ENCODE peak calls at places on chromosome 4, in six cellular contexts. R, D, P, B, J and W are unnamed samples. For H3K4me1, the result is how much of the 10 kb centered on the place peaks cover.

GRCh38 chr4:72319596-72319995 is 249.4 kb downstream of the ADAMTS3 start:
- DNase-seq in R (peak), D (no peak), P (no peak), B (no peak), J (no peak), W (no peak)

GRCh38 chr4:87153078-87153477 is 67.3 kb downstream of the KLHL8 start:
- DNase-seq in R (no peak), D (no peak), P (no peak), B (no peak), J (no peak), W (no peak)

GRCh38 chr4:22997358-22998224 is 304.9 kb downstream of the GBA3 start:
- DNase-seq in R (no peak), D (no peak), P (no peak), B (no peak), J (no peak), W (no peak)

GRCh38 chr4:6137027-6137746 is 63.2 kb downstream of the JAKMIP1 start:
- DNase-seq in R (no peak), D (no peak), P (no peak), B (no peak), J (no peak), W (no peak)

GRCh38 chr4:95142877-95143412 is 385.2 kb downstream of the BMPR1B start:
- DNase-seq in R (no peak), D (no peak), P (no peak), B (no peak), J (no peak), W (no peak)

GRCh38 chr4:157127571-157127970 is 51.6 kb downstream of the GLRB start:
- DNase-seq in R (no peak), D (no peak), P (no peak), B (no peak), J (no peak), W (no peak)

GRCh38 chr4:152247271-152247975 is 288.5 kb downstream of the FBXW7 start:
- DNase-seq in R (no peak), D (no peak), P (no peak), B (peak), J (no peak), W (no peak)

GRCh38 chr4:97153042-97153441 is 990.2 kb downstream of the STPG2 start:
- DNase-seq in R (no peak), D (no peak), P (no peak), B (no peak), J (no peak), W (no peak)

GRCh38 chr4:31045724-31046318 is 325.7 kb downstream of the PCDH7 start:
- DNase-seq in R (peak), D (no peak), P (no peak), B (no peak), J (no peak), W (no peak)

GRCh38 chr4:47646372-47646771 is 161.3 kb downstream of the ATP10D start:
- DNase-seq in R (no peak), D (no peak), P (no peak), B (no peak), J (no peak), W (no peak)

GRCh38 chr4:175435437-175435836 is 376.6 kb downstream of the GPM6A start:
- DNase-seq in R (no peak), D (no peak), P (no peak), B (no peak), J (no peak), W (no peak)

GRCh38 chr4:57234252-57234775 is 124.1 kb upstream of the IGFBP7 start:
- DNase-seq in R (no peak), D (no peak), P (no peak), B (no peak), J (no peak), W (no peak)

GRCh38 chr4:88075336-88075735 is 67.9 kb downstream of the PKD2 start:
- DNase-seq in R (no peak), D (no peak), P (no peak), B (no peak), J (no peak), W (no peak)

GRCh38 chr4:8303081-8303480 is 33.5 kb downstream of the HTRA3 start:
- DNase-seq in R (no peak), D (no peak), P (no peak), B (no peak), J (no peak), W (no peak)

GRCh38 chr4:14178421-14178820 is 550.9 kb upstream of the BOD1L1 start:
- DNase-seq in R (peak), D (no peak), P (no peak), B (no peak), J (no peak), W (peak)

GRCh38 chr4:153486281-153487151 is 20.4 kb downstream of the TMEM131L start:
- DNase-seq in R (peak), D (no peak), P (no peak), B (peak), J (no peak), W (peak)

GRCh38 chr4:79173186-79173585 is 152.7 kb downstream of the NAA11 start:
- DNase-seq in R (no peak), D (no peak), P (no peak), B (no peak), J (no peak), W (no peak)

DNA sequence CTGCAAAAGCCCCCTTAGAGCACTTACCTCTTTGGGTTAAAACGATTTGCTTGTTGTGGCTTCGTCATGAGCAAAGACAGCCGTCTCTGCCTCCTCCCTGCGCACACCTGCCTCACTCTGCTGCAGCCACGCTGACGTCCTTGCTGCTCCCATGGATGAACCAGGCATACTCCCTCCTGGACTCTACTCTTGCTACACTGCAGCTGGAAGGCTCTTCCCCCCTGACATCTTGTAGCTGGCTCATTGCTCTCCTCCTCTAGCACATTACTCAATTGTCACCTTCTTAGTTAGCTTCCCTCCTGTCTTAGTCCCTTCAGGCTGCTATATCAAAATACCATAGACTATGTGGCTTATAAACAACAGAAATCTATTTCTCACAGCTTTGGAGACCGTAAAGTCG is 59.3 kb downstream of the FAM114A1 start:
- DNase-seq in R (no peak), D (no peak), P (no peak), B (no peak), J (no peak), W (no peak)
- H3K27ac ChIP-seq in R (no peak), D (no peak), P (no peak), B (no peak), J (no peak), W (no peak)

DNA sequence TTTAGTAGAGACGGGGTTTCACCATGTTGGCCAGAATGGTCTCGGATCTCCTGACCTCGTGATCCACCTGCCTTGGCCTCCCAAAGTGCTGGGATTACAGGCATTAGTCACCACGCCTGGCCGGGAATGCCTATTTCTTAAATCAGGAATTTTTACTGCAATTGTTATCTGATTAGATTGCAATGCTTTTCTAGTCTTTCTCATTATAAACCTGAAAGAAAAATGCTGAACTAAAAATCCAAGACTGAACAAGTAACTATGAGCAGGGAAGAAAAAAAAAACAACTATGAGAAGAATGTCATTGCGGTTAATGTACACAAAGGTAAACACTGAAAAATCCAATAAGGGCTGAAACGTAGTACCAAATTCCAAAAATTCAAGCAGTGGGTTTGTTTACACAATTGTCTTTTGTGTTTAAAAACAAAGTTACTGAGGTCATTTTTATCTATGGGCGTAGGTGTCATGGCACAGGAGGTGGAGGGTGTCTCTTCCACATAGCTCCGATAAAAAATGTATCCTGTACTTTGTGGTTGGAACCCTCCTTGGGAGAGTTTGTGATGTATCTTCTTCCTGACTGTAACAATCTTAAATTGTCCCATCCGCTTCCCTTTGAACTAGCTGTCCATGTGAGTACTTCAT is 11.0 kb upstream of the TMEM156 start:
- DNase-seq in R (peak), D (no peak), P (no peak), B (no peak), J (no peak), W (no peak)
- H3K4me3 ChIP-seq in R (peak), D (no peak), P (peak), B (peak), J (peak), W (peak)

DNA sequence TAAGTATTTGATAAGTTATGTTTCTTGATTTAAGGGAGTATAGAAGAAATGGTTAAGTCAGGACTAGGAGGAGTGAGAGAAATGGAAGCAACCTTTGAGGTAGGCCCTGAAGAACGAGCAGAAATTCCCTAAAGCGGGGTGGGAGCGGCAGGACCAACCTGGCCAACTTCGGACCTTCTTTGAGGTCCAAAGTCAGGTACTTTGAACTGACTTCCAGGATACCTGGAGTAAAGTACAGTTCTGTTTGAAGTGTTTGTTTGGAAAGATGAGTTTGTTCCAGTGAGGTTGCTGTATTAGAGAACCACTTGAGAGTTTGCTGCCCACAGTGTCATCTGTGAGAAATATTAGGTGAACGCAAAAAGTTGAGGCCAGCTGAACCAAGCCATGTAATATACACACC is 11.7 kb downstream of the RNF4 start:
- DNase-seq in R (no peak), D (no peak), P (no peak), B (no peak), J (no peak), W (no peak)
- H3K4me1 ChIP-seq in R (under half), D (half or more), P (half or more), B (half or more), J (half or more), W (half or more)

GRCh38 chr4:82517043-82517442 is 44.7 kb downstream of the TMEM150C start:
- DNase-seq in R (peak), D (no peak), P (no peak), B (no peak), J (no peak), W (no peak)
- H3K27ac ChIP-seq in R (no peak), D (no peak), P (no peak), B (no peak), J (no peak), W (no peak)

GRCh38 chr4:24192018-24192641 is 302.3 kb upstream of the PPARGC1A start:
- DNase-seq in R (no peak), D (no peak), P (no peak), B (no peak), J (no peak), W (no peak)

GRCh38 chr4:24186466-24186865 is 296.6 kb upstream of the PPARGC1A start:
- DNase-seq in R (no peak), D (no peak), P (no peak), B (no peak), J (no peak), W (no peak)

DNA sequence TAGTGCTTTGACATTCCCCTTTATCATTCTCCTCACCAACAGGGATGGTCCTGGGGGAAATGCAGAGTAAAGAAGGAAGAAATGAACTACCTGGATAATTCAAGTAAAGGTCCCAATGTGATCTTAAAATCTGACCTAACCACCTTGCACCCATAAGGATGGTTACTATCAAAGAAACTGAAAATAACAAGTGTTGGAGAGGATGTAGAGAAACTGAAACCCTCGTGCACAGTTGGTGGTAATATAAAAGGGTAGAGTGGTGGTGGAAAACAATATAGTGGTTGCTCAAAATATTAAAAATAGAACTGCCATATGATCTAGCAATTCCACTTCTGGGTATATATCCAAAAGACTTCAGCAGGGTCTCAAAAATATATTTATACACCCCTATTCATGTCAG is 298.6 kb upstream of the PPARGC1A start:
- DNase-seq in R (no peak), D (no peak), P (no peak), B (no peak), J (no peak), W (no peak)
- H3K4me3 ChIP-seq in R (no peak), D (no peak), P (no peak), B (no peak), J (no peak), W (no peak)

GRCh38 chr4:53193111-53193510 is 172.8 kb downstream of the SCFD2 start:
- DNase-seq in R (no peak), D (no peak), P (no peak), B (no peak), J (no peak), W (no peak)
- H3K4me1 ChIP-seq in R (under half), D (under half), P (under half), B (under half), J (under half), W (under half)

DNA sequence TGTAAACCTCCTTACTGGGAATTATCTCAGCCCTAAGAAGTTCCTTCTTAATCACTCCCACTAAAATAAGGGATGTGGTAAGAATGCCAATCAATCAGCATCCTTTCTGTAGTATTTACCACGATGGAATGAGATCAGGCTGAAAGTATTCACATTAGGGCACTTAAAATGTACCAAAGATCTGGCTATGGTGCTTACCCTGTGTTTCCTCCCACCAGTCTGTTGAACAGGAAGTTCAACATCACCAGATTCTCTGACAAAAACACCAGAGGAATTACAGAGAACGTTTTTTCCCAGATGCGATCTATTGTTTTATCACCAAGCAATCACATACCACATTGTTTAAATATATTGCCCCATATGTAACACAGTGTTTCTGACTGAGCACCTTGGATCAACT is 2.1 kb upstream of the CLCN3 start:
- DNase-seq in R (peak), D (no peak), P (no peak), B (no peak), J (no peak), W (no peak)
- H3K27ac ChIP-seq in R (no peak), D (no peak), P (no peak), B (no peak), J (peak), W (no peak)

GRCh38 chr4:21946858-21947257 is 1.7 kb downstream of the KCNIP4 start:
- DNase-seq in R (no peak), D (no peak), P (no peak), B (no peak), J (no peak), W (no peak)

GRCh38 chr4:21948347-21949072 is at the start of gene KCNIP4:
- DNase-seq in R (peak), D (no peak), P (no peak), B (no peak), J (no peak), W (no peak)

GRCh38 chr4:21952549-21952948 is 4.0 kb upstream of the KCNIP4 start:
- DNase-seq in R (no peak), D (no peak), P (no peak), B (no peak), J (no peak), W (no peak)

GRCh38 chr4:21947768-21948346 is 715 bp downstream of the KCNIP4 start:
- DNase-seq in R (no peak), D (no peak), P (no peak), B (no peak), J (no peak), W (no peak)

GRCh38 chr4:21949073-21949457 is 493 bp upstream of the KCNIP4 start:
- DNase-seq in R (no peak), D (no peak), P (no peak), B (no peak), J (no peak), W (no peak)
- H3K4me3 ChIP-seq in R (peak), D (no peak), P (no peak), B (peak), J (no peak), W (no peak)

GRCh38 chr4:10106421-10107039 is 10.1 kb downstream of the WDR1 start:
- DNase-seq in R (peak), D (peak), P (peak), B (peak), J (no peak), W (peak)
- H3K4me1 ChIP-seq in R (half or more), D (half or more), P (half or more), B (half or more), J (half or more), W (half or more)